ENCODE peak calls at places on chromosomes 5 and 9, in nine cellular contexts. One of them, this sample, is unnamed.

GRCh38 chr5:131769961-131770360 is 26.9 kb downstream of the FNIP1 start:
- DNase-seq in RPMI8226: no peak
- DNase-seq in Caki2: no peak
- DNase-seq in AG10803: no peak
- DNase-seq in activated effector memory CD4-positive, alpha-beta T cell treated with anti-CD3 and anti-CD28 coated beads, Interleukin-2, amount 50 U/mL, for 16 hours: no peak
- DNase-seq in stimulated activated CD8-positive, alpha-beta memory T cell treated with anti-CD3 and anti-CD28 coated beads, Interleukin-4, amount 100 ng/mL, for 24 hours: no peak
- DNase-seq in mesendoderm: no peak
- DNase-seq in mesothelial cell of epicardium: no peak
- DNase-seq in fibroblast of mammary gland: no peak
- DNase-seq in this sample: peak

GRCh38 chr5:120788481-120788880 is 324.4 kb downstream of the PRR16 start:
- DNase-seq in RPMI8226: no peak
- DNase-seq in Caki2: no peak
- DNase-seq in AG10803: no peak
- DNase-seq in activated effector memory CD4-positive, alpha-beta T cell treated with anti-CD3 and anti-CD28 coated beads, Interleukin-2, amount 50 U/mL, for 16 hours: no peak
- DNase-seq in stimulated activated CD8-positive, alpha-beta memory T cell treated with anti-CD3 and anti-CD28 coated beads, Interleukin-4, amount 100 ng/mL, for 24 hours: no peak
- DNase-seq in mesendoderm: no peak
- DNase-seq in mesothelial cell of epicardium: no peak
- DNase-seq in fibroblast of mammary gland: no peak
- DNase-seq in this sample: no peak

GRCh38 chr5:83554133-83554532 is 82.6 kb downstream of the VCAN start:
- DNase-seq in RPMI8226: no peak
- DNase-seq in Caki2: peak
- DNase-seq in AG10803: no peak
- DNase-seq in activated effector memory CD4-positive, alpha-beta T cell treated with anti-CD3 and anti-CD28 coated beads, Interleukin-2, amount 50 U/mL, for 16 hours: no peak
- DNase-seq in stimulated activated CD8-positive, alpha-beta memory T cell treated with anti-CD3 and anti-CD28 coated beads, Interleukin-4, amount 100 ng/mL, for 24 hours: no peak
- DNase-seq in mesendoderm: no peak
- DNase-seq in mesothelial cell of epicardium: no peak
- DNase-seq in fibroblast of mammary gland: no peak
- DNase-seq in this sample: no peak

GRCh38 chr9:106862946-106863740 is at the start of gene ZNF462:
- DNase-seq in RPMI8226: no peak
- DNase-seq in Caki2: peak
- DNase-seq in AG10803: peak
- DNase-seq in activated effector memory CD4-positive, alpha-beta T cell treated with anti-CD3 and anti-CD28 coated beads, Interleukin-2, amount 50 U/mL, for 16 hours: no peak
- DNase-seq in stimulated activated CD8-positive, alpha-beta memory T cell treated with anti-CD3 and anti-CD28 coated beads, Interleukin-4, amount 100 ng/mL, for 24 hours: no peak
- DNase-seq in mesendoderm: peak
- DNase-seq in mesothelial cell of epicardium: peak
- DNase-seq in fibroblast of mammary gland: peak
- DNase-seq in this sample: peak

GRCh38 chr5:140468188-140468587 is 66.6 kb downstream of the ANKHD1 start:
- DNase-seq in RPMI8226: peak
- DNase-seq in Caki2: peak
- DNase-seq in AG10803: no peak
- DNase-seq in activated effector memory CD4-positive, alpha-beta T cell treated with anti-CD3 and anti-CD28 coated beads, Interleukin-2, amount 50 U/mL, for 16 hours: no peak
- DNase-seq in stimulated activated CD8-positive, alpha-beta memory T cell treated with anti-CD3 and anti-CD28 coated beads, Interleukin-4, amount 100 ng/mL, for 24 hours: no peak
- DNase-seq in mesendoderm: no peak
- DNase-seq in mesothelial cell of epicardium: no peak
- DNase-seq in fibroblast of mammary gland: peak
- DNase-seq in this sample: no peak

GRCh38 chr9:120183615-120184014 is 396.4 kb downstream of the CDK5RAP2 start:
- DNase-seq in RPMI8226: no peak
- DNase-seq in Caki2: no peak
- DNase-seq in AG10803: no peak
- DNase-seq in activated effector memory CD4-positive, alpha-beta T cell treated with anti-CD3 and anti-CD28 coated beads, Interleukin-2, amount 50 U/mL, for 16 hours: no peak
- DNase-seq in stimulated activated CD8-positive, alpha-beta memory T cell treated with anti-CD3 and anti-CD28 coated beads, Interleukin-4, amount 100 ng/mL, for 24 hours: no peak
- DNase-seq in mesendoderm: no peak
- DNase-seq in mesothelial cell of epicardium: no peak
- DNase-seq in fibroblast of mammary gland: no peak
- DNase-seq in this sample: peak

GRCh38 chr9:5578698-5579085 is 50.2 kb upstream of the RIC1 start:
- DNase-seq in RPMI8226: no peak
- DNase-seq in Caki2: no peak
- DNase-seq in AG10803: no peak
- DNase-seq in activated effector memory CD4-positive, alpha-beta T cell treated with anti-CD3 and anti-CD28 coated beads, Interleukin-2, amount 50 U/mL, for 16 hours: no peak
- DNase-seq in stimulated activated CD8-positive, alpha-beta memory T cell treated with anti-CD3 and anti-CD28 coated beads, Interleukin-4, amount 100 ng/mL, for 24 hours: no peak
- DNase-seq in mesendoderm: no peak
- DNase-seq in mesothelial cell of epicardium: no peak
- DNase-seq in fibroblast of mammary gland: no peak
- DNase-seq in this sample: no peak

GRCh38 chr9:131116281-131117101 is 8.9 kb upstream of the NUP214 start:
- DNase-seq in RPMI8226: no peak
- DNase-seq in Caki2: no peak
- DNase-seq in AG10803: no peak
- DNase-seq in activated effector memory CD4-positive, alpha-beta T cell treated with anti-CD3 and anti-CD28 coated beads, Interleukin-2, amount 50 U/mL, for 16 hours: no peak
- DNase-seq in stimulated activated CD8-positive, alpha-beta memory T cell treated with anti-CD3 and anti-CD28 coated beads, Interleukin-4, amount 100 ng/mL, for 24 hours: no peak
- DNase-seq in mesendoderm: no peak
- DNase-seq in mesothelial cell of epicardium: no peak
- DNase-seq in fibroblast of mammary gland: no peak
- DNase-seq in this sample: no peak

GRCh38 chr9:116589392-116590354 is 97.4 kb upstream of the TRIM32 start:
- DNase-seq in RPMI8226: peak
- DNase-seq in Caki2: peak
- DNase-seq in AG10803: peak
- DNase-seq in activated effector memory CD4-positive, alpha-beta T cell treated with anti-CD3 and anti-CD28 coated beads, Interleukin-2, amount 50 U/mL, for 16 hours: no peak
- DNase-seq in stimulated activated CD8-positive, alpha-beta memory T cell treated with anti-CD3 and anti-CD28 coated beads, Interleukin-4, amount 100 ng/mL, for 24 hours: no peak
- DNase-seq in mesendoderm: peak
- DNase-seq in mesothelial cell of epicardium: no peak
- DNase-seq in fibroblast of mammary gland: peak
- DNase-seq in this sample: peak

GRCh38 chr9:14868772-14869583 is 41.2 kb downstream of the FREM1 start:
- DNase-seq in RPMI8226: no peak
- DNase-seq in Caki2: no peak
- DNase-seq in AG10803: no peak
- DNase-seq in activated effector memory CD4-positive, alpha-beta T cell treated with anti-CD3 and anti-CD28 coated beads, Interleukin-2, amount 50 U/mL, for 16 hours: no peak
- DNase-seq in stimulated activated CD8-positive, alpha-beta memory T cell treated with anti-CD3 and anti-CD28 coated beads, Interleukin-4, amount 100 ng/mL, for 24 hours: no peak
- DNase-seq in mesendoderm: no peak
- DNase-seq in mesothelial cell of epicardium: no peak
- DNase-seq in fibroblast of mammary gland: no peak
- DNase-seq in this sample: no peak

GRCh38 chr5:119179857-119180641 is 109.2 kb downstream of the DMXL1 start:
- DNase-seq in RPMI8226: no peak
- DNase-seq in Caki2: no peak
- DNase-seq in AG10803: no peak
- DNase-seq in activated effector memory CD4-positive, alpha-beta T cell treated with anti-CD3 and anti-CD28 coated beads, Interleukin-2, amount 50 U/mL, for 16 hours: no peak
- DNase-seq in stimulated activated CD8-positive, alpha-beta memory T cell treated with anti-CD3 and anti-CD28 coated beads, Interleukin-4, amount 100 ng/mL, for 24 hours: no peak
- DNase-seq in mesendoderm: no peak
- DNase-seq in mesothelial cell of epicardium: no peak
- DNase-seq in fibroblast of mammary gland: peak
- DNase-seq in this sample: no peak

GRCh38 chr5:123097871-123098735 is 9.1 kb downstream of the PRDM6 start:
- DNase-seq in RPMI8226: no peak
- DNase-seq in Caki2: no peak
- DNase-seq in AG10803: no peak
- DNase-seq in activated effector memory CD4-positive, alpha-beta T cell treated with anti-CD3 and anti-CD28 coated beads, Interleukin-2, amount 50 U/mL, for 16 hours: no peak
- DNase-seq in stimulated activated CD8-positive, alpha-beta memory T cell treated with anti-CD3 and anti-CD28 coated beads, Interleukin-4, amount 100 ng/mL, for 24 hours: no peak
- DNase-seq in mesendoderm: peak
- DNase-seq in mesothelial cell of epicardium: no peak
- DNase-seq in fibroblast of mammary gland: no peak
- DNase-seq in this sample: no peak